ENCODE peak calls at places on chromosomes 6 and 20, in four cellular contexts. I is hepatocyte, T is HCT116, W is GM23248. S is an unnamed sample.

GRCh38 chr6:3137057-3137777 is 18.7 kb downstream of the BPHL start:
- DNase-seq in I (no peak), T (no peak), W (no peak), S (no peak)

GRCh38 chr20:1953616-1954015 is 40.2 kb downstream of the PDYN start:
- DNase-seq in I (no peak), T (no peak), W (no peak), S (peak)

GRCh38 chr6:128204621-128205020 is 303.8 kb upstream of the THEMIS start:
- DNase-seq in I (no peak), T (no peak), W (peak), S (no peak)

GRCh38 chr20:47860049-47860830 is 75.0 kb upstream of the SULF2 start:
- DNase-seq in I (no peak), T (no peak), W (no peak), S (peak)

GRCh38 chr6:89984926-89985743 is 90.9 kb downstream of the GJA10 start:
- DNase-seq in I (peak), T (no peak), W (peak), S (no peak)

GRCh38 chr20:39893013-39893685 is 795.9 kb downstream of the MAFB start:
- DNase-seq in I (peak), T (no peak), W (peak), S (no peak)

GRCh38 chr6:122007366-122007765 is 392.1 kb upstream of the HSF2 start:
- DNase-seq in I (peak), T (no peak), W (peak), S (no peak)

GRCh38 chr20:51803157-51803854 is 985 bp upstream of the SALL4 start:
- DNase-seq in I (no peak), T (no peak), W (peak), S (no peak)

GRCh38 chr20:60961551-60961950 is 290.5 kb upstream of the CDH4 start:
- DNase-seq in I (no peak), T (no peak), W (no peak), S (no peak)

GRCh38 chr6:38484656-38485055 is 155.1 kb downstream of the BTBD9 start:
- DNase-seq in I (no peak), T (no peak), W (no peak), S (no peak)

GRCh38 chr6:11367638-11368199 is 135.3 kb upstream of the NEDD9 start:
- DNase-seq in I (peak), T (no peak), W (no peak), S (no peak)

GRCh38 chr6:24768361-24768760 is 6.4 kb upstream of the GMNN start:
- DNase-seq in I (no peak), T (no peak), W (peak), S (no peak)

GRCh38 chr20:23128461-23129125 is 42.5 kb upstream of the CD93 start:
- DNase-seq in I (no peak), T (no peak), W (no peak), S (no peak)

GRCh38 chr20:33971147-33971775 is 22.4 kb upstream of the RALY start:
- DNase-seq in I (no peak), T (no peak), W (no peak), S (no peak)

GRCh38 chr20:50413088-50413500 is 97.1 kb upstream of the PTPN1 start:
- DNase-seq in I (no peak), T (no peak), W (no peak), S (no peak)

GRCh38 chr20:32325706-32326506 is 32.2 kb upstream of the ASXL1 start:
- DNase-seq in I (peak), T (peak), W (peak), S (no peak)

GRCh38 chr6:11224252-11224965 is 8.1 kb downstream of the NEDD9 start:
- DNase-seq in I (no peak), T (no peak), W (peak), S (no peak)

GRCh38 chr20:23142162-23143050 is 56.3 kb upstream of the CD93 start:
- DNase-seq in I (no peak), T (no peak), W (no peak), S (no peak)

GRCh38 chr6:38640216-38640909 is 634 bp upstream of the BTBD9 start:
- DNase-seq in I (peak), T (no peak), W (peak), S (no peak)

GRCh38 chr6:126210398-126211075 is 129.4 kb upstream of the CENPW start:
- DNase-seq in I (no peak), T (no peak), W (no peak), S (no peak)

GRCh38 chr6:126202689-126203088 is 137.2 kb upstream of the CENPW start:
- DNase-seq in I (no peak), T (no peak), W (no peak), S (no peak)

GRCh38 chr6:126204598-126204997 is 135.3 kb upstream of the CENPW start:
- DNase-seq in I (no peak), T (no peak), W (no peak), S (no peak)

DNA sequence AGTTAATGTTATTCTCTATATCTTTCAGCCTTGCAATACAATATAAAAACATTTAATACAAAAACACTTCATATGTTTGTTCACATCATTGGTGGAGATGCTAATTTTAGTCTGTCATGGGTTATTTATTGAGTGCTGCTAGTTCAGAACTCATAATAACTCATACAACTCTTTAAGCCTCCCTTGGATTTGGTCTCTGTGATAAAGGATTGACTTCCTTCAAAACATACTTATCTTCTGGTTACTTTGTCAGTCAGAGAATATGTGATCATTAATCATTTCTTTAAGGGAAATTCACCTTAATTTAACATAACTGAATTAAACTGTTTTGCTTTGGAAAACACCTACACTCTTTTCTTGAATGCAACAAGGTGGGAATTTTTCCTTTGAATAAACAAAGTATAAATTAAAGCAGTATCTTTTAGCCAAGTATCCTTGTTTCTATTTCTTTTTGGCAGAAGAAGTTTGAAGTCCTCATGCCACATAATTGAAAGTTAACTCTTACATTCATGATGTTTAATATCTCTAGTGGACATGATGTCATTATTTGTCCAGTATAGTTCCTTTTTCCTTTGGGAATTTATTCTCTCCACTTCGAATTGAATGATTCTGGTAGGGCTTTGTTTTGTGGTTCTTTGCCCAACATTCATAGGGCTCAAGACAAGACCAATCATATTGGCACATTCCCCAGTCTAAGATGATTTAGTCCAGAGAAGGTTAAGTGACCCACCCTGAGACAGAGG is 133.2 kb upstream of the CENPW start:
- DNase-seq in I (no peak), T (no peak), W (no peak), S (no peak)
- TF ChIP-seq EZH2phosphoT487 in I (no peak), T (no peak), W (no peak), S (no peak)

DNA sequence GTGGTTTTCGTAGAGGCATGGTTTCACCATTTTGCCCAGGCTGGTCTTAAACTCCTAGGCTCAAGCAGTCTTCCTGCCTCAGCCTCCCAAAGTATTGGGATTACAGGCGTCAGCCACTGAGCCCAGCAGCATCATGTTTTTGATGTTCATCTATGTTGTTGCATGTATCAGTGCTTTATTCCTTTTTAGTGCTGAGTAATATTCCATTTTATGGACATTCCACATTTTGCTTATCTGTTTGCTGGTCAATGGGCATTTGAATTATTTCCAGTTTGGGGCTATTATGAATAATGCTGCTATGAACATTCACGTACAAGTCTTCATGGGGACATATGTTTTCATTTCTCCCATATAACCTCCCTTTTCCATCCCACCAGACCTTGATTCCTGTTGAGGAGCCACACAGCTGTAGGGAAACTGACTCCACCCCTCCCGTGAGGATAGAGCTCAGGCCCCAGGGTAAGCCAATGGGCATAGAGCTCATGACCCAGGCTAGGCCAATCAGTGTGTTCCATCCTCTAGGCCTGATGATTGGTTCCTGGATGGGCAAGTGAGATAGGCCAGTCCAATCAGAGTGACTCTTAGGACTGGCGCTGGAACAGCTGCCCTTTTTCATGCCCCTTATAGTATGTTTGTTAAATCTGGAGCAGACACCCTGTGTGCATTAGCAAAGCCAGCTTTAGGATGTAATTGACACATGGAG is 49.5 kb downstream of the DLGAP4 start:
- DNase-seq in I (no peak), T (peak), W (no peak), S (no peak)
- TF ChIP-seq EZH2phosphoT487 in I (no peak), T (no peak), W (no peak), S (no peak)

GRCh38 chr6:1605822-1606532 is 3.7 kb upstream of the FOXC1 start:
- DNase-seq in I (no peak), T (no peak), W (peak), S (no peak)
- TF ChIP-seq EZH2phosphoT487 in I (peak), T (no peak), W (no peak), S (no peak)

DNA sequence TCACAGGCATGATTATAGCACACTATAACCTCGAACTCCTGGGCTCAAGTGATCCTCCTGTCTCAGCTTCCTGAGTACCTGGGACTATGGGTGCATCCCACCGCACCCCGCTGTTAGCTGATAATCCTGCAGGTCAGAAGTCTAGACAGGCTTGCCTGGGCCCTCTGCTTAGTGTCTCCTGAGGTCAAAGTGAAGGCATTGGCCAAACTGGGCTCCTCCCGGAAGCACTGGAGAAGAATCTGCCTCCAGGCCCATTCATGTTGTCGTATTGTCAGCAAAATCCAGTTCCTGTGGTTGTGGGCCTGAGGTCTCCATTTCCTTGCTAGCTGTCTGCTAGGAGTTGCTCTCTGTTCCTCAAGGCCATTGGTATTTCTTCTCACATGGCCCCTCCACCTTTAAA is 6.3 kb upstream of the MROH8 start:
- DNase-seq in I (no peak), T (no peak), W (no peak), S (no peak)
- TF ChIP-seq EZH2phosphoT487 in I (no peak), T (no peak), W (no peak), S (no peak)

GRCh38 chr6:41226752-41227151 is 1.4 kb upstream of the TREML4 start:
- DNase-seq in I (no peak), T (no peak), W (no peak), S (no peak)
- TF ChIP-seq EZH2phosphoT487 in I (no peak), T (no peak), W (no peak), S (no peak)

DNA sequence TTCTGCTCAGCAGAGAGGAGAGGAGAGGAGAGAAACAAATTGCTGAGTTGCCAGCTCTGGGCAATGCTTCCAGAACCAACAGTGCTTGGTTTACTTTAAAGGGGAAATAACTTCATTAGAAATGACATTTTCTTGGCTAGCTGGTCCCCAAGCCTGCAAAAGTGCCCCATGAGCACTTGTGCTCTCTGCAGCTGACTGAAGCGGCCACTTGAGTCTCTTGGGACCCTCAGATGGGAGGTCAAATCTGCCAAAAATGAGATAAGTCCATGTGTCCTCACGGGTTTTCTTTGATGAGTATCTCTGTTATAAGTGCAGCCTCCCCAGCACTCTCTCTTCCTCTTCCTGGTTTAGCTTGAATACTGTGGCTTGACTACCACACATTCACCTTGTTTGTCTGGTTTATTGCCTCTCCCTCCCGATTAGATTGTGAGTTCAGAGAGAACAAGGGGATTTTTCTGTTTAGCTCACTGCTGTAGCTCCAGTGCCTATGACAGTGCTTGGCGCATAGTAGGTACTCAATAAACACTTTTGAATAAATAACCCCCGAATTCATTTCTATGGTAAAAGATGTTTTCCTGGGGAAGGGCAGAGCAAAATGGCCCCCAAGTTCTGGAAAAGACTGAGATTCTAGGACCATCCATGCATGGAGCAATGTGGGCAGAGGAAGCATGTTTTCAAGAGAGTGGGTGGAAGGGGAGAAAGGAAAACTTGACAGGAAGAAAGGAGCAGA is 7.0 kb upstream of the RIN2 start:
- DNase-seq in I (peak), T (no peak), W (no peak), S (no peak)
- TF ChIP-seq EZH2phosphoT487 in I (no peak), T (no peak), W (no peak), S (no peak)

DNA sequence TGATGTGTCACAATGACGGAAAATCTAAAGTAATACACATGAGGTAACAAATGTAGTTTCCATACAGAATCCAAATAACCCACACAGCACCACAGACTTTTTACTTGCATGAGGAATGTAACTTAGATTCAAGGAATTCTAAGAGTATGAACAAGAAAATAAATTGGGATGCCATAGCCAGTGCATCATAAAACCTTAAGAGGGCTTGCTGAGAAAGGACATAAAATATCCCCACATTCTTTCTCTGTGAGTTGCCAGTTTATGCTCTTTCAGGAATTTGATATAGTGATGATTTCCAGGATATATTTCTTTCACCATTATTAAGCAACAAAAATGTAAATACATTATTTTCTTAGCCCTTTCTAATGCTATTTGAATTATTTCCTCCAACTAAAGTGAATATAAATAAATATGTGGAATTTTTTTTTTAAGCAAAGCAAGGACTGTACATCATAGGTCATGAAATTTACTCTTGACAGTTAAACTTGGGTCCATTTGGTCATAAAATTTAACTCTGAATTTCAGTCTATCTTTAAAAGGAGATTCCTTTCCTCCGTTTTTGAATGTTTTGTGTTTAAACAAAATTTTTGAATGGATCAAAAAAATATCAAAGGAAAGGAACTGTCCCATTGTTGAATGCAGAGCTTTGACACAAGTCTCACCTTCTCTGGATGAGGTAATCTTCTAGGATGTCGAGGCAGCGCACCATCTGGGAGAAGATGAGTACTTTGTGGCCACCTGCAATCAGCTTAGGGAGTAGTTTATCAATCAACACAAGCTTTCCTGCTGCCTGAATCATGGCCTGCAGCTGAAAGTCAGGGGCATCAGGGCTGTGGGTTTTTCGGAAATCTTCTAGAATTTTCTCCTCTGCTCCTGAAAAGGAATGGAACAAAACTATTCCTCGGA is 116.3 kb upstream of the EMILIN3 start:
- DNase-seq in I (no peak), T (no peak), W (peak), S (no peak)
- TF ChIP-seq EZH2phosphoT487 in I (no peak), T (no peak), W (peak), S (no peak)

DNA sequence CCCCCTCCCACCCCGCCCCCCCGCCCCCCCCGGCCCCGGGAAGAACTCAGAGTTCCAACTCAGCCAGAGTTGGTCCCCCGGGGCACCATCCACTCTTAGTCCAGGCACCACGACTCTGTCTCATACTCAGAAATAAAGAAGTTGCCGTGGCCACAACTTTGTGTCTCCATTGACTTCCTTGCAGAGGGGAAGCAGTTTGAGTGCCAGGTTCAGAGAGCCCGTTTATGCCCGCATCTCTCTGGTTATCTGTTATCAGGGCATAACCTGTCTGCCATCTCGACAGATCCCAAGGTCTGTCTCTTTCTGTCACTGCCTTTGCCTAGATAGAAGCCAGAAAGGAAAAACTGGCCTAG is 605 bp downstream of the CDC5L start:
- DNase-seq in I (no peak), T (no peak), W (no peak), S (peak)
- TF ChIP-seq EZH2phosphoT487 in I (no peak), T (no peak), W (no peak), S (no peak)

DNA sequence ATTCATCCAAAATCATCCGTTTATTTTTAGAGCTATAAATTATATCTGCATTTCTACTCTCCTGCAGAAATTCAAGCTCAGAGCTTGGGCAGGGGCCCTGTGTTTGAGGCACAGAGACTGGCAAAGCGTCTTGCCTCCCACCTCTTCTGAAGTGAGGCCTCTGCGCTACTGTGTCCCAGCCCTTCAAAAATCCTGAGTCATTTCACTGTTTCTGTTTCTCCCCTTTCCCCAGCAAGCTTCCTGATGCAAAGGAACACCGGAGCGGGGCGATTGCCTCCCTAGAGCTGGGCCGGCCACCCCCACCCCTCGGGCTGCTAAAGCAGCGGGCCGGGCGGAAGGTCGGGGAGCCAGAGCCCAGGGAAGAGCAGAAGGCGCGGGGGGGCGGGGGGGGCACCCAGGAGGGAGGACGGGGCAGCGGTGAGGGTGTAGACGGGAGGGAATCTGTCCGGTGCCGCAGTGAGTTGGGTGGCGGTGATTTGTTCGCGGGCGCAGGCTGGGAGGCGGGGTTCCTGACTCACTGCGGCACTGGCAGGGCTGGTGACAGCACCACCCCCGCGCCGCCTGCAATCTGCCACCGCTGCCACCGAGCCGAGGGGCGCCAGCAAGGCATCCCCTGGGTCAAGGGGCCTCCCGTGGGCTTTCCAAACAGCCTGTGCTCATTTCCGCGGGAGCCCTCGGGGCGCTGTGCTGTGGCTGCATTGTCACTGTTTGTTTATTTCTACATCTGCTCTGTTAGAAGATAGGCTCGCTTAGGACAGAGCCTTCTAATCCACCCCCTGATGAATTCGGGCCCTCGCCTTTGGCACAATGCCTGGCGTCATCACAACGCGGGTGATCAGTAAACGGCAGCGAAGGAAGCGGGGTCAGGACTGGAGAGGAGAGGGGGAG is 46.5 kb upstream of the SNAP25 start:
- DNase-seq in I (peak), T (no peak), W (peak), S (no peak)
- TF ChIP-seq EZH2phosphoT487 in I (no peak), T (no peak), W (no peak), S (no peak)